ENCODE peak calls at places on chromosomes 2 and 18, in eight cellular contexts. I is RWPE1; G is NCI-H1694 treated with DMSO at 0.1 percent for 48 hours; C is stimulated activated CD8-positive, alpha-beta memory T cell treated with anti-CD3 and anti-CD28 coated beads, Interleukin-2, amount 100 ng/mL, for 1 hour; W is Jurkat, Clone E6-1; O is GM12865; J is uterus; N is stimulated activated CD4-positive, alpha-beta T cell treated with anti-CD3 and anti-CD28 coated beads, TNF-alpha, amount 100 ng/mL, for 48 hours. A is an unnamed sample.

GRCh38 chr2:152098033-152098797 is 629 bp downstream of the CACNB4 start:
- DNase-seq in I (peak), O (peak), C (no peak), J (peak), N (no peak), G (no peak), W (no peak), A (no peak)

GRCh38 chr18:79950440-79951341 is 762 bp downstream of the SLC66A2 start:
- DNase-seq in G (no peak), J (no peak), N (no peak), O (peak), C (no peak), W (no peak), I (no peak), A (no peak)

GRCh38 chr18:26483633-26484032 is 64.7 kb downstream of the KCTD1 start:
- DNase-seq in J (no peak), O (no peak), C (no peak), W (no peak), N (no peak), I (no peak), G (no peak), A (no peak)

GRCh38 chr18:9513971-9514512 is 38.7 kb downstream of the RALBP1 start:
- DNase-seq in J (no peak), G (no peak), W (no peak), I (peak), C (no peak), N (no peak), O (no peak), A (no peak)

GRCh38 chr2:6909431-6910385 is 7.5 kb upstream of the RNF144A start:
- DNase-seq in J (no peak), C (no peak), G (no peak), O (peak), I (no peak), W (peak), N (no peak), A (peak)

GRCh38 chr2:180124273-180124881 is 117.3 kb upstream of the CWC22 start:
- DNase-seq in I (peak), W (peak), J (no peak), C (no peak), N (no peak), O (peak), G (peak), A (no peak)

GRCh38 chr2:132859550-132859949 is 189.5 kb upstream of the LYPD1 start:
- DNase-seq in N (no peak), O (no peak), C (no peak), J (no peak), W (no peak), I (no peak), G (no peak), A (no peak)

GRCh38 chr18:79797518-79798345 is at the start of gene KCNG2:
- DNase-seq in I (peak), G (no peak), O (peak), J (no peak), N (no peak), W (no peak), C (no peak), A (no peak)

GRCh38 chr2:98334439-98335078 is 11.7 kb upstream of the CNGA3 start:
- DNase-seq in C (no peak), N (no peak), J (no peak), O (no peak), G (no peak), W (no peak), I (peak), A (no peak)